ENCODE peak calls at places on chromosomes 11 and 22, in five cellular contexts. O is endothelial cell of umbilical vein, W is HepG2, P is A549, K is K562. X is an unnamed sample.

GRCh38 chr11:129620705-129621104 is 194.9 kb upstream of the TMEM45B start:
- DNase-seq in K (no peak), O (no peak), W (no peak), P (no peak), X (no peak)

GRCh38 chr11:26974068-26974790 is 19.7 kb upstream of the FIBIN start:
- DNase-seq in P (no peak), W (no peak), O (no peak), K (no peak), X (no peak)

GRCh38 chr11:83054904-83055380 is 16.8 kb downstream of the RAB30 start:
- DNase-seq in W (peak; percentile 24), P (no peak), K (no peak), O (no peak), X (no peak)

GRCh38 chr11:14380947-14381555 is 22.1 kb upstream of the RRAS2 start:
- DNase-seq in P (peak; percentile 58), W (peak; percentile 22), K (no peak), O (peak; percentile 73), X (no peak)

GRCh38 chr11:17574141-17574798 is 27.2 kb downstream of the OTOG start:
- DNase-seq in K (no peak), P (no peak), O (no peak), W (no peak), X (no peak)

GRCh38 chr11:43212279-43212678 is 99.5 kb upstream of the API5 start:
- DNase-seq in K (no peak), P (no peak), W (no peak), O (no peak), X (no peak)

GRCh38 chr11:14029971-14030531 is 67.5 kb downstream of the SPON1 start:
- DNase-seq in P (peak; percentile 9), W (no peak), O (no peak), K (no peak), X (no peak)

GRCh38 chr11:61154528-61154927 is 6.7 kb downstream of the VPS37C start:
- DNase-seq in O (no peak), K (no peak), P (no peak), W (no peak), X (no peak)

GRCh38 chr22:17725465-17725800 is 48.8 kb downstream of the BID start:
- DNase-seq in P (no peak), W (no peak), K (no peak), O (no peak), X (no peak)

GRCh38 chr11:27241316-27242122 is 121.5 kb downstream of the CCDC34 start:
- DNase-seq in O (no peak), K (no peak), W (no peak), P (peak; percentile 19), X (no peak)

GRCh38 chr11:117905524-117905923 is 23.7 kb downstream of the TMPRSS13 start:
- DNase-seq in P (no peak), W (no peak), K (no peak), O (no peak), X (no peak)

GRCh38 chr11:44842219-44842618 is 108.5 kb downstream of the TP53I11 start:
- DNase-seq in K (no peak), P (no peak), O (no peak), W (no peak), X (no peak)

GRCh38 chr11:88535266-88535665 is 197.7 kb upstream of the CTSC start:
- DNase-seq in W (no peak), K (no peak), O (no peak), P (no peak), X (no peak)

GRCh38 chr11:114017723-114018122 is 41.8 kb upstream of the ZBTB16 start:
- DNase-seq in P (peak; percentile 13), W (no peak), K (no peak), O (no peak), X (no peak)

GRCh38 chr22:26767351-26767970 is 110.1 kb downstream of the MIAT start:
- DNase-seq in W (no peak), P (no peak), K (no peak), O (no peak), X (no peak)

GRCh38 chr11:96827164-96827563 is 437.4 kb downstream of the JRKL start:
- DNase-seq in O (no peak), P (peak; percentile 3), W (no peak), K (no peak), X (no peak)

GRCh38 chr11:102581091-102581490 is 44.0 kb downstream of the MMP20 start:
- DNase-seq in P (no peak), O (no peak), K (no peak), W (no peak), X (no peak)

GRCh38 chr11:112797653-112798293 is 163.4 kb upstream of the NCAM1 start:
- DNase-seq in K (peak; percentile 69), P (peak; percentile 12), W (peak; percentile 3), O (no peak), X (peak; percentile 55)

GRCh38 chr22:35477911-35478582 is 62.6 kb upstream of the RASD2 start:
- DNase-seq in K (peak; percentile 22), W (no peak), P (peak; percentile 70), O (peak; percentile 80), X (peak; percentile 83)

GRCh38 chr11:78806214-78807004 is 231.7 kb upstream of the NARS2 start:
- DNase-seq in W (no peak), K (no peak), O (no peak), P (no peak), X (peak; percentile 63)
- TF ChIP-seq MYC in W (no peak), K (no peak), O (no peak), P (no peak), X (no peak)

GRCh38 chr22:46012881-46013281 is 35.9 kb upstream of the WNT7B start:
- DNase-seq in P (no peak), W (no peak), K (no peak), O (no peak), X (no peak)

GRCh38 chr22:46010951-46011626 is 34.1 kb upstream of the WNT7B start:
- DNase-seq in O (no peak), K (no peak), P (no peak), W (peak; percentile 74), X (no peak)

GRCh38 chr22:46011627-46012181 is 34.7 kb upstream of the WNT7B start:
- DNase-seq in P (no peak), O (no peak), K (no peak), W (no peak), X (no peak)

GRCh38 chr22:46012182-46012880 is 35.4 kb upstream of the WNT7B start:
- DNase-seq in P (no peak), W (no peak), K (no peak), O (no peak), X (no peak)

DNA sequence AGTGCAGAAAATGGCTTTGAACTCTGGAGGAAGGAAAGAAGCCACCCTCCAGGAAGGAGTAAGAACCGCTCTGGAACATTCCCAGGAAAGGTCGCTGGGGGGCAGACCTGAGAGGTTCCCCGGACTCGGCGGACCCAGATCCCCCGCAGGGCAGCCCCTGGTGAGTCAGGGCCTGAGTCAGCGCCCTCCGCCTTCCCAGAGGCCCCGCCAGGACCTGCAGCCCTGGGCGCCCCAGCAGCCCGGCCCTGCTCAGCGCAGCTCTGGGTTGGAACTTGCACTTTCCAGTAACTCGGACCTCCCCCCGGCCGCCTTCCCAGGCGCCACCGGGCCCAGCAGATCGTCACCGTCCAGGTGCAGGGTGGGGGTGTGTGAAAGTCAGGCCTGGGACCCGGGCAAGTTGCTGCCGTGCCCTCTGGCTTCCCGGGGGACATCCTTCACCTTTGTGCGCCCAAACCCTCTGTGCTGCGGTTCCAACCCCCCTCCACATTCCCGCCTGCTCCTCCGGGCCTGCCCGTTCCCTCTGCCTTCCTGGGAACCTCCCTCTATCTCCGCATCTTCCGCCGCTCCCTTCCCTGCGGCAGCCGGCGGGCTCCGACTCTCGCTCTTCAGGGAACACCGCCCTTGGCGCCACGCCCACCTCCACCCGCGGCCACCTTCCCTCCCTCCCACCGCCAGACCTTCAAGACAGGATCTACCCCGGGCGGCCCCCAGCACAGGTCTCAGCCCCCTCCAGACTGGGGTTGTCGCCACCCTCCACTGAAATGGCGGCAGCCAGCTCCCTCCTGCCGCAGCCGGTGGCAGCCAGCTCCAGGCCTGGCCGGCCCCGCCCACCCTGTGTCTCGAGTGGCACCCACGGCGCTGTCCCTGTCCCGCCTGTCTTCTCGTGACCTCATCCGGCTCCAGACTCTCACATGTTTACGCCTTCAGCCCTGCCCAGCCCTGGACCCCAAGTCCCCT is 36.8 kb upstream of the WNT7B start:
- DNase-seq in O (peak; percentile 88), P (peak; percentile 95), K (peak; percentile 89), W (peak; percentile 90), X (peak; percentile 96)
- TF ChIP-seq MYC in O (no peak), P (no peak), K (no peak), W (peak; percentile 61), X (no peak)

GRCh38 chr11:548700-549603 is 11.6 kb downstream of the LMNTD2 start:
- DNase-seq in K (no peak), P (no peak), W (no peak), O (no peak), X (no peak)

GRCh38 chr11:550746-551085 is 9.8 kb downstream of the LMNTD2 start:
- DNase-seq in O (no peak), K (no peak), W (no peak), P (no peak), X (no peak)

GRCh38 chr11:551596-551995 is 8.9 kb downstream of the LMNTD2 start:
- DNase-seq in W (no peak), K (peak; percentile 21), O (no peak), P (no peak), X (no peak)

GRCh38 chr11:551131-551530 is 9.4 kb downstream of the LMNTD2 start:
- DNase-seq in P (no peak), K (no peak), W (no peak), O (no peak), X (no peak)

DNA sequence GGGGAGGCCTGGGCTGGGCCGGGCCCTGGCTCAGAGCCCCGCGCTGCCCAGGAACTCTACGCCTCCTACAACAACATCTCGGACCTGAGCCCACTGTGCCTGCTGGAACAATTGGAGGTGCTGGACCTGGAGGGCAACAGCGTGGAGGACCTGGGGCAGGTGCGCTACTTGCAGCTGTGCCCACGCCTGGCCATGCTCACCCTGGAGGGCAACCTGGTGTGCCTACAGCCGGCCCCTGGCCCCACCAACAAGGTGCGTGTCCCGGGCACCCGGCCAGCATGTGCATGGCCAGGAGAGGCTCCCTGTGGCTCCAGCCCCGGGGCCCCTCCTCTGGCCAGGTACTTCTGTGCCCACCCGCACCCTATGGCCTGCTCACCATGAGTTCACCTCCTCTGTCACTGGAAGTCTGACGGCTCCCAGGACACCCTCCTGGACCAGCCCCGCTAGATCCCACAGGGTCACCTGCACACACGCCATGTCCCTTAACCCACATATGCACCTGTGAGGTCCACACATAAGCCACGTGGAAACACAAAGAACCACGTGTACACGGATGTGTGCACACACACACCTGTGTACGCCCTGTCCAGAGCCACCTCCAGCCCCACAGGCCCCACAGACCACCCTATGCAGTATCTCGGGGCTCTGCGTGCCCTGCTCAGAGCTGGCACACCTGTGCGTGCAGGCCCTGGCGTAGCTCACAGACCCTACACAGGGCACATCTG is 10.4 kb downstream of the LMNTD2 start:
- DNase-seq in W (no peak), O (no peak), P (no peak), K (no peak), X (no peak)
- TF ChIP-seq MYC in W (no peak), O (no peak), P (no peak), K (no peak), X (no peak)

GRCh38 chr11:12723410-12724297 is 49.4 kb downstream of the TEAD1 start:
- DNase-seq in K (no peak), W (peak; percentile 73), O (peak; percentile 39), P (peak; percentile 82), X (no peak)

GRCh38 chr11:12721816-12722604 is 47.8 kb downstream of the TEAD1 start:
- DNase-seq in P (peak; percentile 31), W (no peak), O (no peak), K (no peak), X (no peak)

GRCh38 chr11:12725047-12725862 is 51.0 kb downstream of the TEAD1 start:
- DNase-seq in W (no peak), O (peak; percentile 74), K (no peak), P (no peak), X (no peak)

GRCh38 chr11:12725863-12726666 is 51.8 kb downstream of the TEAD1 start:
- DNase-seq in O (peak; percentile 19), W (no peak), P (peak; percentile 31), K (no peak), X (no peak)

GRCh38 chr11:12724301-12725046 is 50.3 kb downstream of the TEAD1 start:
- DNase-seq in P (peak; percentile 88), O (peak; percentile 96), K (peak; percentile 64), W (peak; percentile 64), X (peak; percentile 51)
- TF ChIP-seq MYC in P (peak; percentile 19), O (peak; percentile 29), K (no peak), W (no peak), X (no peak)

X was measured in NB4.